ENCODE peak calls at places on chromosomes 5 and 9, in seven cellular contexts. Q, C, P, N, X, O and Z are unnamed samples.

GRCh38 chr9:84615574-84615973 is 54.0 kb upstream of the NTRK2 start:
- DNase-seq in X (no peak), Q (no peak), P (no peak), O (no peak), N (no peak), C (no peak), Z (no peak)

GRCh38 chr5:39238366-39239105 is 19.2 kb upstream of the FYB1 start:
- DNase-seq in O (no peak), P (no peak), Q (no peak), X (no peak), C (no peak), N (no peak), Z (no peak)

GRCh38 chr5:125044491-125045282 is 298.2 kb upstream of the ZNF608 start:
- DNase-seq in C (no peak), N (no peak), P (no peak), O (peak), X (no peak), Q (no peak), Z (no peak)

GRCh38 chr9:5949103-5949699 is 58.5 kb downstream of the MLANA start:
- DNase-seq in Q (no peak), N (peak), O (peak), C (no peak), P (no peak), X (no peak), Z (no peak)

GRCh38 chr5:66840527-66841013 is 244.4 kb downstream of the MAST4 start:
- DNase-seq in C (no peak), P (no peak), N (peak), X (no peak), Q (no peak), O (peak), Z (no peak)

GRCh38 chr5:1826235-1826980 is 25.2 kb downstream of the NDUFS6 start:
- DNase-seq in N (no peak), O (no peak), X (no peak), Q (no peak), C (peak), P (no peak), Z (no peak)

GRCh38 chr9:4985376-4986266 is 549 bp downstream of the JAK2 start:
- DNase-seq in N (peak), P (no peak), X (no peak), C (peak), O (peak), Q (no peak), Z (no peak)

GRCh38 chr9:7967851-7968250 is 168.3 kb upstream of the DMAC1 start:
- DNase-seq in N (no peak), X (no peak), P (no peak), Q (no peak), C (no peak), O (peak), Z (no peak)

GRCh38 chr9:119453490-119453911 is 84.3 kb upstream of the BRINP1 start:
- DNase-seq in N (peak), X (no peak), Q (no peak), C (no peak), P (no peak), O (no peak), Z (peak)

GRCh38 chr9:69380811-69381210 is 55.8 kb downstream of the ENTREP1 start:
- DNase-seq in O (peak), N (no peak), P (no peak), X (no peak), C (peak), Q (no peak), Z (no peak)

GRCh38 chr9:93678199-93679019 is 102.0 kb downstream of the PHF2 start:
- DNase-seq in C (peak), X (no peak), Q (no peak), O (no peak), P (no peak), N (no peak), Z (no peak)

GRCh38 chr9:136242908-136243525 is 2.6 kb downstream of the QSOX2 start:
- DNase-seq in Q (no peak), X (no peak), N (no peak), O (peak), C (no peak), P (no peak), Z (no peak)

GRCh38 chr5:169534311-169534880 is 49.2 kb upstream of the SPDL1 start:
- DNase-seq in N (no peak), C (no peak), O (no peak), P (no peak), X (no peak), Q (no peak), Z (no peak)

GRCh38 chr9:114757395-114757794 is 48.4 kb downstream of the TNFSF15 start:
- DNase-seq in N (no peak), C (no peak), Q (no peak), X (no peak), P (no peak), O (no peak), Z (no peak)

GRCh38 chr5:78364005-78364404 is 3.6 kb downstream of the SCAMP1 start:
- DNase-seq in X (no peak), O (no peak), Q (no peak), N (no peak), P (no peak), C (no peak), Z (no peak)

GRCh38 chr5:137666109-137666850 is 69.6 kb downstream of the KLHL3 start:
- DNase-seq in P (peak), X (no peak), C (no peak), Q (no peak), O (peak), N (no peak), Z (no peak)

GRCh38 chr5:170265527-170265926 is 32.0 kb downstream of the LCP2 start:
- DNase-seq in N (no peak), O (no peak), X (no peak), C (peak), Q (no peak), P (no peak), Z (no peak)

GRCh38 chr5:103424008-103424407 is 138.6 kb downstream of the NUDT12 start:
- DNase-seq in Q (no peak), X (no peak), O (peak), N (no peak), C (no peak), P (no peak), Z (no peak)

GRCh38 chr5:1167361-1167727 is 34.1 kb upstream of the SLC6A19 start:
- DNase-seq in X (no peak), N (no peak), O (no peak), Q (no peak), C (no peak), P (no peak), Z (no peak)

GRCh38 chr5:2581418-2581817 is 170.1 kb downstream of the IRX2 start:
- DNase-seq in O (no peak), P (no peak), N (no peak), Q (no peak), X (no peak), C (no peak), Z (no peak)

GRCh38 chr5:9265391-9266287 is 280.2 kb downstream of the SEMA5A start:
- DNase-seq in P (no peak), N (peak), O (peak), C (no peak), Q (peak), X (no peak), Z (peak)

GRCh38 chr9:33209394-33209793 is 30.6 kb upstream of the SPINK4 start:
- DNase-seq in O (no peak), P (no peak), C (no peak), X (no peak), Q (no peak), N (no peak), Z (no peak)

GRCh38 chr9:104963076-104963475 is 35.1 kb upstream of the ABCA1 start:
- DNase-seq in O (no peak), C (no peak), N (no peak), Q (no peak), X (no peak), P (no peak), Z (no peak)

GRCh38 chr9:104961238-104961637 is 33.3 kb upstream of the ABCA1 start:
- DNase-seq in N (peak), X (no peak), O (peak), P (peak), Q (no peak), C (no peak), Z (peak)

GRCh38 chr9:104958756-104959155 is 30.8 kb upstream of the ABCA1 start:
- DNase-seq in P (no peak), Q (no peak), C (no peak), O (no peak), X (no peak), N (no peak), Z (no peak)

GRCh38 chr9:104961701-104962359 is 33.9 kb upstream of the ABCA1 start:
- DNase-seq in Q (no peak), C (no peak), X (no peak), O (no peak), P (no peak), N (peak), Z (peak)
- H3K27ac ChIP-seq in Q (no peak), C (no peak), X (peak), O (no peak), P (no peak), N (no peak), Z (peak)

DNA sequence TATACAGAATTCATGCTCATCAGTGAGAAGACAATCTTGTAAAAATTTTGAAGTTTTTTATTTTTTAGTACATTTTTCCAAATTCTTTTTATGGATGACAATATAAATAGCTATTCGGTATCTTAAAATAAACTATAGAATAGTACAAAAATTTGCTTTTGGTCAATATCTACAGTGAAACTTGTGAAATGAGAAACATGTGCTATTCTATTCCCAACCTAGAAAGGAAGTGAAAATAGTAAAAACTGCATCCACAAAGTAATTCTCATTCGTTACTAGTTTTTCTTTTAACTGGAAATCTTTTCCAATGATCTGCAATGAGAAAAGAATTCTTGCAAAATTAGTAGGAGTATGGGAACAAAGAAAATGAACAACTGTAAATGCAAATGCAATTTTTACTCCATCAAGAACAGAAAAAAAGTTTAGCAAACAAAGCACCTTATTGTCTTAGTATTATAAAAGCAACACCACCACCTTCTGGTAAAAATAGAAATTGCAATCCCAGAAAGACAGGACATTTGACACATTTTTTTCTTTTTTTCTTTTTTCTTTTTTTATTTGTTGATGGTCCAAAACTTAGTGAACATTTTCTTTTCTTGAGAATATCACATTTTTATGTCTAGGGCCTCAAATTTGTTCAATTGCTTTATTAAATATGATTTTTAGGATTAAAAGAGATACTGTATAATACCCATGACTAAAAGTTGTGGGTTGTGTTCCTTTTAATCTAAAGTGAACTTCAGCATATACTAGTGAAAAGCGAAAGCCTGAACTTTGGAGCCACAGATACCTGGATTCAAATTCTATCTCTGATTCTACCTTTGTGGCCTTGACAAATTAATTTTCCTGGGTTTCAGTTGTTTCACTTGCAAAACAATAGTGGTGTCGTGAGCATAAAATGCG is 72.3 kb downstream of the SLCO4C1 start:
- DNase-seq in N (peak), Q (no peak), X (no peak), C (no peak), P (no peak), O (peak), Z (no peak)
- TF ChIP-seq CTCF in N (peak), Q (peak), X (peak), C (peak), P (peak), O (peak), Z (peak)

GRCh38 chr9:134474656-134475050 is 148.4 kb downstream of the RXRA start:
- DNase-seq in O (no peak), P (no peak), Q (no peak), C (peak), N (no peak), X (no peak), Z (no peak)
- H3K27ac ChIP-seq in O (no peak), P (no peak), Q (peak), C (peak), N (no peak), X (peak), Z (peak)

GRCh38 chr5:126369083-126369482 is 54.1 kb upstream of the GRAMD2B start:
- DNase-seq in N (no peak), O (no peak), C (no peak), P (no peak), Q (no peak), X (no peak), Z (no peak)

GRCh38 chr5:126368239-126368812 is 54.9 kb upstream of the GRAMD2B start:
- DNase-seq in P (no peak), X (no peak), O (peak), C (no peak), N (peak), Q (no peak), Z (peak)

GRCh38 chr5:126369995-126370731 is 53.0 kb upstream of the GRAMD2B start:
- DNase-seq in N (no peak), C (no peak), P (no peak), O (peak), X (no peak), Q (no peak), Z (no peak)

GRCh38 chr5:126373621-126374416 is 49.4 kb upstream of the GRAMD2B start:
- DNase-seq in Q (no peak), O (peak), C (no peak), X (no peak), N (no peak), P (no peak), Z (no peak)

DNA sequence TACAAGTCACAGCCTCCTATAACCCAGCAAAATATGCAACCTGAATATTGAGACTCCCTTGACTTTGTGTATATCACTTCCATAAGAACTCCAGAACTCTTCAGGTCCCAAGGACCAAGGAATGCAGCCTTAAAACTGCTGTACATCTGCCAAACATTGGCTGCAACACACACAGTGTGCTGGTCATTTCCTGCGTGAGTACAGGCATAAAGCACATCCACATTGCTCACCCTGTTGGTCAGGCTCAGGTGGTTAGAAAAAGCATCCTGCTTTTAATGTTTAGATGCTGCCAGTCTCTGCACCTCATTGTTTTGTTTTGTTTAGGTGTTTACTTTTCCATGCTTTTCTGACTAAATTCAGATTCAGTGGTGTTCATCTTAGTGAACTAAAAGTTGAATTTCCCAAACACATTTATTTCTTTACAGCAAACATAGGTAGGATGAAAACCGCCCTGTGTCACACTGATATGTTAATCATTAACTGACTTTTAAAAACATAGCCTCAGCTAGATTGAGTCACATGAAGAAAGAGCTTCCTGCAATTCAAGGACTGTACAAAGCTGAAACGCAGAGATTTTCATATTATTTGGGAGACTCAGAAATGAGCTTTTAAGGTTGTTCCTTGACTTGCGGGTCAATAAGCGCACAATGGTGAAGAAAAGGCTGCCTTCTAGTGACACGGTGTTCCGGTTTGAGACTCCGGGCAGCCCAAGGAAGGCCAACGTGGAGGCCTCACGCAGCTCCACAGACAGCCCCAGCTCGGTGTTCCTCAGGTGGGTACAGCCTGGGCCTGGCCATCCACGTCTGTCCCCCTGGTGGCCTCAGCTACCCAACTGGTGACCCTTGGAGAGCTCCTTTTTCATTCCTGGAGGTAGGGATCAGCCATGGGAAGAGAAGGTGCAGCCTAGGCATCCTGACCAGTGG is 52.2 kb upstream of the GRAMD2B start:
- DNase-seq in C (no peak), Q (no peak), O (peak), P (no peak), X (no peak), N (peak), Z (peak)
- TF ChIP-seq CTCF in C (no peak), Q (no peak), O (peak), P (no peak), X (no peak), N (peak), Z (no peak)

GRCh38 chr5:119270955-119271757 is 84.7 kb upstream of the TNFAIP8 start:
- DNase-seq in X (no peak), N (no peak), Q (no peak), O (no peak), C (no peak), P (no peak), Z (no peak)

GRCh38 chr5:119273391-119273839 is 82.4 kb upstream of the TNFAIP8 start:
- DNase-seq in N (no peak), P (no peak), O (no peak), C (no peak), Q (no peak), X (no peak), Z (no peak)

GRCh38 chr5:119274024-119274766 is 81.6 kb upstream of the TNFAIP8 start:
- DNase-seq in O (peak), X (no peak), Q (no peak), C (no peak), N (peak), P (no peak), Z (peak)

GRCh38 chr5:119270121-119270565 is 85.7 kb upstream of the TNFAIP8 start:
- DNase-seq in O (no peak), X (no peak), N (no peak), P (no peak), Q (no peak), C (no peak), Z (no peak)

GRCh38 chr5:119271758-119272730 is 83.8 kb upstream of the TNFAIP8 start:
- DNase-seq in C (no peak), N (no peak), P (no peak), X (no peak), Q (no peak), O (peak), Z (no peak)
- H3K27ac ChIP-seq in C (no peak), N (no peak), P (peak), X (peak), Q (no peak), O (peak), Z (no peak)

DNA sequence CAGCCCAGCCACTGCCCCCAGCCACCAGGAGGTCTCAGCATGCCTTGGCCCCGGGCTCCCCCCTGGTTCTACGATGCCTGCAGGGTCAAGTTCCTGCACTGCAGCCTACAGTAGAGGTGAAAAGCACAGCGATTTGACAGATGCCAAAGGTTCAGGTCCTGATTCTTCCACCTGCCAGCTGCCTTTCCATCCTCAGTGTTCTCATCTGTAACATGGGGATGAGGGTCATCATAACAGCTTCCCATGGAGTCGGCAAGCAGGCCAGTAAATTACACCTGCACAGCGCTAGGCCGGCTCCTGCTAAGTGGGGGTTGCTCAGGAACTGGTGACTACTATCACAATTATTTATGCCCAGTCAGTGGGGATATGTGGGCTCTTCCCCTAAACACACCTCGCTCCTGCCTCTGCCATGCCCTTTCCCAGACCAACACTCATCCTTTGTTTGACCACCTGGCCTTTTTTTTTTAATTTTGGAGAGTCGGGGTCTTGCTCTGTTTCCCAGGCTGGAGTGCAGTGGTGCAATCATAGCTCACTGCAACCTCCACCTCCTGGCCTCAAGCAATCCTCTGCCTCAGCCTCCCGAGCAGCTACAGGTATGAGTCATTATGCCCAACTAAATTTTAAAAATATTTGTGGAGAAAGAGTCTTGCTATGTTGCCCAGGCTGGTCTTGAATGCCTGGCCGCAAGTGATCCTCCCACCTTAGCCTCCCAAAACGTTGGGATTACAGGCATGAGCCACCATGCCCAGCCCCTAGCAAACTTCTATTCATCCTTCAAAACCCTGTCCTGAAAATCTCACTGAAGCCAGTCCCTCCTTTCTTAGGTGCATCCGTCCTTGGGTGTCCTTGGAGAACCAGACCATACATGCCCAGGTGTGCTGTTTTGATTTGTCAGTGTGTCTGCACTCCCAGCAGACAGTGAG is 6.4 kb downstream of the ENG start:
- DNase-seq in O (no peak), X (no peak), Q (no peak), P (no peak), N (no peak), C (no peak), Z (no peak)
- TF ChIP-seq CTCF in O (no peak), X (no peak), Q (no peak), P (no peak), N (no peak), C (no peak), Z (no peak)

DNA sequence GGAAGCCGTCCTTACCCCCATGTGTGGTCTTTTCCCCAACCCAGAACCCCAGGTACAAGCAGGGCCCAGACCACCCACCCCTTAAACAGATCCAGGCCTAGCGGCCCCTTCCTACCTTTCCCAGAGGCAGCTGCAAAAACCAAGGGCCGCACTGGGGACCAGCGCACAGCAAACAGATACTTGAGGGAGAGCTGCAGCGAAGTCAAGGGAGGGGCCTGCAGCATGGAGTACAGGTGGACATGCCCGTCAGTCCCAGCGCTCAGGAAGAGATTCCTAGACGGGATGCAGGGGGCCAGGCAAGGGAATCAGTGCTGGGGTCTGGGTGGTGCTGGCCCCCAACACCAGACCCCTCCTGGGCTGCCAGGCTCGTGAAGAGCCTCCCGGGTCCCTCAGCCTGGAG is 22.5 kb downstream of the DYNC2I2 start:
- DNase-seq in Q (no peak), C (no peak), P (no peak), O (no peak), N (no peak), X (no peak), Z (no peak)
- H3K27ac ChIP-seq in Q (peak), C (no peak), P (no peak), O (no peak), N (no peak), X (peak), Z (peak)

DNA sequence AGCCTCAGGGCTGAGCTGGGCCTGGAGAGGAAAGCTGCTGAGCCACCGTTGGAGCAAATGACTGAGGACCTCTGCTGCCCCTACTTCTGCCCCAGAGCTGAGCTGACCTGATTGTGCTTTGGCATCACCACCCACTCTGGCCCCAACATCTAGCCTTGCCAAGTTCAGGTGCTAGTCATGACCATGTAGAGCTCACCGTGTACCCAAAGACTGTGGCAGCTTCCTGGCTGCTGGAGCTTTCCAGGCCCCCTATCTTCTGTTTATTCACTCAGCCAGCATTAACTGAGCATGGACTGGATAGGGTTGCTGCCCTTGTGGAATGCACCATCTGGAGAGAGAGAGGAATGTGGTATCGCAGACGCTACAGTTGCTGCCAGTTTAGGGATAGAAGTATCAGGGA is 49.1 kb downstream of the JADE2 start:
- DNase-seq in P (no peak), C (no peak), O (no peak), Q (no peak), N (no peak), X (no peak), Z (no peak)
- TF ChIP-seq CTCF in P (no peak), C (no peak), O (no peak), Q (no peak), N (no peak), X (no peak), Z (no peak)